ENCODE peak calls at places on chromosomes 2 and 18, in six cellular contexts. K, D, U, Q, P and C are unnamed samples.

GRCh38 chr2:29245742-29246387 is 130.7 kb downstream of the CLIP4 start:
- DNase-seq in K (no peak), U (no peak), D (no peak), P (no peak), Q (no peak), C (no peak)

GRCh38 chr2:46490521-46491141 is 11.3 kb downstream of the TMEM247 start:
- DNase-seq in K (no peak), Q (no peak), D (no peak), P (no peak), U (peak), C (no peak)

GRCh38 chr2:212841426-212841825 is 302.8 kb upstream of the ERBB4 start:
- DNase-seq in D (no peak), P (no peak), Q (no peak), U (no peak), K (no peak), C (no peak)

GRCh38 chr2:85746313-85747004 is 7.3 kb upstream of the ATOH8 start:
- DNase-seq in P (no peak), D (no peak), Q (no peak), U (no peak), K (no peak), C (no peak)

GRCh38 chr2:109472331-109473005 is 141.3 kb downstream of the SEPTIN10 start:
- DNase-seq in K (no peak), U (no peak), P (no peak), Q (no peak), D (no peak), C (no peak)

GRCh38 chr18:45330170-45330594 is 285.1 kb upstream of the SLC14A2 start:
- DNase-seq in K (no peak), Q (no peak), P (no peak), U (no peak), D (no peak), C (no peak)

GRCh38 chr2:85975581-85975980 is 86.8 kb upstream of the ST3GAL5 start:
- DNase-seq in P (no peak), U (no peak), K (no peak), D (no peak), Q (no peak), C (no peak)

GRCh38 chr18:6355789-6356589 is 58.7 kb downstream of the L3MBTL4 start:
- DNase-seq in Q (no peak), K (no peak), U (peak), P (no peak), D (no peak), C (no peak)

GRCh38 chr2:31234690-31235503 is 945 bp downstream of the EHD3 start:
- DNase-seq in P (no peak), U (no peak), D (no peak), Q (no peak), K (no peak), C (no peak)

GRCh38 chr2:170819941-170820646 is 3.4 kb downstream of the GAD1 start:
- DNase-seq in D (peak), U (no peak), K (no peak), Q (no peak), P (no peak), C (no peak)